ENCODE peak calls at places on chromosomes 3 and 15, in eight cellular contexts. M is heart left ventricle, J is esophagus muscularis mucosa, F is body of pancreas, L is right lobe of liver, Z is ovary, W is upper lobe of left lung, B is HCT116. P is an unnamed sample.

GRCh38 chr3:47664519-47664918 is 85.9 kb upstream of the CSPG5 start:
- DNase-seq in M (no peak), W (no peak), B (peak), F (no peak), Z (no peak), L (no peak), J (no peak), P (no peak)

GRCh38 chr3:49199244-49199899 is 28.0 kb downstream of the KLHDC8B start:
- DNase-seq in Z (peak), W (peak), J (no peak), L (peak), M (peak), F (peak), B (no peak), P (peak)

GRCh38 chr15:78272776-78273175 is 8.4 kb downstream of the DNAJA4 start:
- DNase-seq in M (no peak), Z (no peak), J (no peak), W (no peak), F (no peak), B (no peak), L (no peak), P (no peak)

GRCh38 chr15:80404057-80404718 is at the start of gene ARNT2:
- DNase-seq in F (peak), J (peak), M (no peak), B (no peak), L (no peak), Z (peak), W (no peak), P (peak)

GRCh38 chr15:42921049-42921731 is 612 bp upstream of the TTBK2 start:
- DNase-seq in W (peak), M (peak), B (no peak), J (peak), Z (peak), L (peak), F (peak), P (peak)

GRCh38 chr15:81184188-81184587 is 12.5 kb upstream of the IL16 start:
- DNase-seq in L (no peak), Z (no peak), W (peak), J (no peak), F (no peak), M (no peak), B (no peak), P (no peak)

GRCh38 chr3:150096700-150097587 is 126.2 kb upstream of the PFN2 start:
- DNase-seq in L (no peak), W (no peak), M (no peak), J (no peak), F (no peak), B (no peak), Z (no peak), P (no peak)

GRCh38 chr15:88484781-88485246 is 17.3 kb downstream of the MRPS11 start:
- DNase-seq in F (no peak), J (no peak), M (no peak), L (no peak), W (no peak), Z (no peak), B (no peak), P (no peak)

GRCh38 chr3:42664443-42664814 is 10.9 kb downstream of the ZBTB47 start:
- DNase-seq in M (peak), Z (no peak), W (no peak), B (no peak), J (no peak), F (no peak), L (no peak), P (no peak)

GRCh38 chr3:42665050-42665878 is 11.8 kb downstream of the ZBTB47 start:
- DNase-seq in B (no peak), M (peak), J (no peak), L (no peak), Z (no peak), W (no peak), F (no peak), P (no peak)

GRCh38 chr3:42666577-42666998 is 13.1 kb downstream of the ZBTB47 start:
- DNase-seq in Z (no peak), F (no peak), W (peak), J (no peak), B (no peak), M (peak), L (no peak), P (no peak)

GRCh38 chr3:42667096-42667522 is 13.6 kb downstream of the ZBTB47 start:
- DNase-seq in B (no peak), W (peak), F (no peak), M (peak), L (no peak), J (no peak), Z (no peak), P (no peak)

DNA sequence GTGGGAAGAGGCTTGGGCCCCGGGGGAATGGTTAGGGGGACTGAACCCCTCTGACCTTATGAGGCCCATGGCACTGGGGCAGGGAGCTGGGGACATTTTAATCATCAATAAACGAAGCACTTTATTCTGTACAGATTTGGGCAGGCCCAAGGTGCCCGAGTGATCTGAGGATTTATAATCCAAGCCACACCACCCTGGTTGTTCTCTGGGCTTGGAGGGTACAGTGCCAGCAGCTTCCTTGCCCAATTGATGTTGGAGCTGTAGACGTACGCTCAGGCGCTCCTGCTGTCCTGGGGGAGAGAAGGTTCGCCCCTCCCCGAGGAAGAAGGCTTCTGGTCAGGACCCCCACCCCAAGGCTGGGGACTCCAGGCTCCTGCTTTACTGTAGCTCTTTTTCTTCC is 12.5 kb downstream of the ZBTB47 start:
- DNase-seq in L (no peak), W (no peak), M (peak), Z (no peak), B (no peak), J (no peak), F (no peak), P (no peak)
- TF ChIP-seq POLR2A in L (no peak), W (no peak), M (no peak), Z (no peak), B (no peak), J (no peak), F (no peak), P (no peak)

GRCh38 chr3:9980251-9980650 is 6.4 kb downstream of the EMC3 start:
- DNase-seq in Z (no peak), W (no peak), J (no peak), M (no peak), L (no peak), B (no peak), F (no peak), P (no peak)

GRCh38 chr3:9978664-9979349 is 7.8 kb downstream of the EMC3 start:
- DNase-seq in L (no peak), B (no peak), F (no peak), M (no peak), J (no peak), Z (no peak), W (no peak), P (no peak)

GRCh38 chr3:9976736-9977709 is 9.6 kb downstream of the EMC3 start:
- DNase-seq in M (peak), B (peak), J (peak), W (peak), F (peak), L (peak), Z (peak), P (peak)
- TF ChIP-seq POLR2A in M (no peak), B (no peak), J (no peak), W (no peak), F (no peak), L (no peak), Z (no peak), P (peak)

GRCh38 chr15:90249123-90249863 is at the start of gene TTLL13:
- DNase-seq in B (peak), L (peak), F (peak), Z (peak), M (peak), J (peak), W (peak), P (peak)
- TF ChIP-seq POLR2A in B (no peak), L (peak), F (peak), Z (peak), M (peak), J (no peak), W (no peak), P (no peak)

DNA sequence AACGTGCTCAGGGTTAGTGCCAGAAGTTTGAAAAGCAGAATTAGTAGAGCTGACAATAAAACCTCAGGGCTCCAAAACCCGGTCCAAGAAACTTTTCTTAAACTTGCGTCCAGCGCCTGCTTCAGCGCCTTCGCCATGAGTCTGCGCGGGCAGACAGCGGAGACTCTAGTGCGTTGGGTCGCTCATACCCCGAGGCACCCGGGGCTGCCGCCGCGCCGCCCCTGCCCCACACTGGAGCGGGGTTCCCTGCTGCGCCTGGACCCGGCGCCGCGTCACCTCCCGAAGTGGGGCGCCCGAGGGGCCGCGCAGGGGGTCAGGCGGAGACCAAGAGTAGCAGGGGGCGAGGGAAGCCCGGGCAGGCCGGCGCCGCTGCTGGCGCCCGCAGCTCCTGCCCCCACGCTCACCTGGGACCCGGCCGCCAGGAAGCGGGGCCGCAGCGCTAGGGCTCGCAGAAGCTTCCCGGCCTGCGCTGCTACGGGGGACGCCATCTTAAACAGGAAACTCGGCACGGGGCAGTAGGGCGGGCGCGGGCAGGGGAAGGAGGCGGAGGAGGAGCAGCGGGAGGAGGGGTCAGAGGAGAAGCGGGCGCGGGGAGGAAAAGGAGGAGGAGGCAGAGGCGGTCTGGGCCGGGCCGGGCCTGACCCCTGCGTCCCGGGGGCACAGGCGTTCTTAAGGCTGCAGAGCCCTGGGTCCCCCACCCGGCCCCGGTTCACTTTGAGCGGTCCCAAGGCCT is at the start of gene SUCLG2:
- DNase-seq in Z (peak), M (peak), B (peak), J (peak), L (peak), F (peak), W (peak), P (peak)
- TF ChIP-seq POLR2A in Z (peak), M (peak), B (peak), J (peak), L (peak), F (peak), W (peak), P (no peak)

DNA sequence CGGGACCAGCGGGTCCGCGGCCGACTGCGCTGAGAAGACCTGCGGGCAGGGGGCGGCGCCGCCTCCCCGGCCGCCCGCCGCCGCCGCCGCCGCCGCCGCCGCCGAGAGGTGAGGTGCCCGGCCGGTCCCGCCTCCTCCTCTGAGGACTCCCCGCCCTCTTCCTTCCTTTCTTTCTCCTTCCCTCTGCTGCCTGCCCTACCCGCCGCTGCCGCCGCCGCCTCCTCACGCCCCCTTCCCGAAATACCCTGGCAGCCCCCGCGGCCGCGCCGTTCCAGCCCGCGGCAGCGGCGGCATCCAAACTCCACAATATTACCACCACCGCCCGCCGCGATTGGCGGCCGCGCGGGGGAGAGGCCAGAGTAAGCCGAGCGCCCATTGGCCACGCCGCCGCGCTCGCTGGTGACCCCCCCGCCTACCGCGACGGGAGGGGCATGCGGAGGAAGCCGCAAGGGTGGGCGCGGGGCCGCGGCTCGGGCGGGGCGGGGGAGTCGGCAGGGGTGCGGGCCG is 61.8 kb upstream of the ANKRD28 start:
- DNase-seq in W (peak), B (peak), Z (peak), L (peak), F (peak), M (peak), J (no peak), P (peak)
- TF ChIP-seq POLR2A in W (no peak), B (no peak), Z (peak), L (peak), F (peak), M (peak), J (no peak), P (no peak)

GRCh38 chr15:82809308-82810060 is at the start of gene WHAMM:
- DNase-seq in J (peak), L (peak), F (peak), W (peak), Z (peak), B (peak), M (peak), P (peak)
- TF ChIP-seq POLR2A in J (peak), L (peak), F (peak), W (peak), Z (peak), B (peak), M (peak), P (peak)

GRCh38 chr15:36914962-36915808 is 185.2 kb downstream of the MEIS2 start:
- DNase-seq in B (no peak), J (no peak), M (no peak), W (no peak), F (no peak), Z (no peak), L (no peak), P (no peak)
- TF ChIP-seq POLR2A in B (no peak), J (no peak), M (no peak), W (no peak), F (no peak), Z (no peak), L (no peak), P (no peak)